ENCODE peak calls at places on chromosomes 6 and 20, in six cellular contexts. One of them, this sample, is unnamed.

GRCh38 chr6:54710430-54710829 is 136.1 kb upstream of the FAM83B start:
- DNase-seq in keratinocyte: no peak
- DNase-seq in IMR-90: no peak
- DNase-seq in hepatocyte: no peak
- DNase-seq in A549: no peak
- DNase-seq in OCI-LY7: no peak
- DNase-seq in this sample: no peak

GRCh38 chr6:24911983-24912382 is 23.8 kb downstream of the RIPOR2 start:
- DNase-seq in A549: no peak
- DNase-seq in keratinocyte: no peak
- DNase-seq in IMR-90: no peak
- DNase-seq in hepatocyte: no peak
- DNase-seq in OCI-LY7: no peak
- DNase-seq in this sample: no peak

GRCh38 chr6:51514396-51515051 is 572.9 kb downstream of the PKHD1 start:
- DNase-seq in OCI-LY7: no peak
- DNase-seq in hepatocyte: peak; percentile 17
- DNase-seq in keratinocyte: peak; percentile 78
- DNase-seq in IMR-90: no peak
- DNase-seq in A549: no peak
- DNase-seq in this sample: no peak

GRCh38 chr20:37988555-37988954 is 44.7 kb downstream of the TTI1 start:
- DNase-seq in keratinocyte: no peak
- DNase-seq in hepatocyte: no peak
- DNase-seq in IMR-90: no peak
- DNase-seq in OCI-LY7: no peak
- DNase-seq in A549: no peak
- DNase-seq in this sample: no peak

GRCh38 chr6:158293122-158293521 is 19.1 kb upstream of the TULP4 start:
- DNase-seq in hepatocyte: no peak
- DNase-seq in IMR-90: no peak
- DNase-seq in A549: no peak
- DNase-seq in OCI-LY7: peak; percentile 20
- DNase-seq in keratinocyte: no peak
- DNase-seq in this sample: no peak

GRCh38 chr6:30744054-30744805 is at the start of gene IER3:
- DNase-seq in A549: no peak
- DNase-seq in keratinocyte: peak; percentile 99
- DNase-seq in OCI-LY7: peak; percentile 67
- DNase-seq in IMR-90: peak; percentile 95
- DNase-seq in hepatocyte: peak; percentile 94
- DNase-seq in this sample: peak; percentile 90

GRCh38 chr20:37651932-37652331 is 41.9 kb upstream of the CTNNBL1 start:
- DNase-seq in hepatocyte: no peak
- DNase-seq in keratinocyte: no peak
- DNase-seq in A549: peak; percentile 18
- DNase-seq in IMR-90: no peak
- DNase-seq in OCI-LY7: peak; percentile 44
- DNase-seq in this sample: no peak

GRCh38 chr20:55160022-55160421 is 684.6 kb downstream of the DOK5 start:
- DNase-seq in OCI-LY7: no peak
- DNase-seq in IMR-90: no peak
- DNase-seq in A549: no peak
- DNase-seq in hepatocyte: peak; percentile 10
- DNase-seq in keratinocyte: no peak
- DNase-seq in this sample: no peak

GRCh38 chr6:147141690-147142308 is 62.4 kb upstream of the STXBP5 start:
- DNase-seq in OCI-LY7: no peak
- DNase-seq in keratinocyte: no peak
- DNase-seq in A549: no peak
- DNase-seq in IMR-90: peak; percentile 71
- DNase-seq in hepatocyte: peak; percentile 50
- DNase-seq in this sample: peak; percentile 17

GRCh38 chr20:58702859-58703648 is 10.5 kb downstream of the NPEPL1 start:
- DNase-seq in A549: no peak
- DNase-seq in keratinocyte: no peak
- DNase-seq in OCI-LY7: no peak
- DNase-seq in hepatocyte: no peak
- DNase-seq in IMR-90: no peak
- DNase-seq in this sample: peak; percentile 83

GRCh38 chr6:153208706-153209105 is 77.6 kb upstream of the RGS17 start:
- DNase-seq in keratinocyte: no peak
- DNase-seq in hepatocyte: no peak
- DNase-seq in A549: no peak
- DNase-seq in OCI-LY7: no peak
- DNase-seq in IMR-90: no peak
- DNase-seq in this sample: no peak

GRCh38 chr6:85650606-85651005 is 7.9 kb upstream of the SYNCRIP start:
- DNase-seq in IMR-90: no peak
- DNase-seq in A549: no peak
- DNase-seq in keratinocyte: no peak
- DNase-seq in hepatocyte: no peak
- DNase-seq in OCI-LY7: no peak
- DNase-seq in this sample: no peak

GRCh38 chr6:15510536-15511247 is 152.1 kb downstream of the DTNBP1 start:
- DNase-seq in A549: no peak
- DNase-seq in OCI-LY7: no peak
- DNase-seq in IMR-90: no peak
- DNase-seq in keratinocyte: no peak
- DNase-seq in hepatocyte: no peak
- DNase-seq in this sample: peak; percentile 52

GRCh38 chr20:6057704-6058103 is 3.8 kb upstream of the LRRN4 start:
- DNase-seq in keratinocyte: no peak
- DNase-seq in OCI-LY7: no peak
- DNase-seq in A549: no peak
- DNase-seq in IMR-90: no peak
- DNase-seq in hepatocyte: no peak
- DNase-seq in this sample: no peak

GRCh38 chr20:9608639-9609440 is 94.5 kb downstream of the LAMP5 start:
- DNase-seq in OCI-LY7: no peak
- DNase-seq in IMR-90: no peak
- DNase-seq in hepatocyte: no peak
- DNase-seq in keratinocyte: no peak
- DNase-seq in A549: no peak
- DNase-seq in this sample: no peak

GRCh38 chr20:51800769-51801219 is 1.5 kb downstream of the SALL4 start:
- DNase-seq in OCI-LY7: no peak
- DNase-seq in A549: peak; percentile 28
- DNase-seq in IMR-90: no peak
- DNase-seq in hepatocyte: peak; percentile 59
- DNase-seq in keratinocyte: no peak
- DNase-seq in this sample: peak; percentile 85

GRCh38 chr20:41889871-41890224 is 271.7 kb upstream of the CHD6 start:
- DNase-seq in OCI-LY7: no peak
- DNase-seq in hepatocyte: no peak
- DNase-seq in keratinocyte: no peak
- DNase-seq in A549: no peak
- DNase-seq in IMR-90: no peak
- DNase-seq in this sample: no peak

GRCh38 chr6:96520851-96521115 is 823 bp upstream of the UFL1 start:
- DNase-seq in A549: no peak
- DNase-seq in IMR-90: no peak
- DNase-seq in OCI-LY7: peak; percentile 7
- DNase-seq in hepatocyte: peak; percentile 15
- DNase-seq in keratinocyte: no peak
- DNase-seq in this sample: no peak

GRCh38 chr6:121460170-121460569 is 24.7 kb downstream of the GJA1 start:
- DNase-seq in hepatocyte: no peak
- DNase-seq in OCI-LY7: no peak
- DNase-seq in keratinocyte: no peak
- DNase-seq in IMR-90: no peak
- DNase-seq in A549: no peak
- DNase-seq in this sample: no peak

GRCh38 chr20:47330933-47331708 is 25.4 kb downstream of the ZMYND8 start:
- DNase-seq in keratinocyte: no peak
- DNase-seq in IMR-90: peak; percentile 92
- DNase-seq in OCI-LY7: no peak
- DNase-seq in hepatocyte: peak; percentile 74
- DNase-seq in A549: peak; percentile 82
- DNase-seq in this sample: peak; percentile 52

GRCh38 chr6:29082457-29082856 is 4.7 kb downstream of the OR2B3 start:
- DNase-seq in OCI-LY7: no peak
- DNase-seq in keratinocyte: no peak
- DNase-seq in A549: no peak
- DNase-seq in IMR-90: no peak
- DNase-seq in hepatocyte: no peak
- DNase-seq in this sample: no peak

GRCh38 chr6:115665310-115665709 is 395.4 kb downstream of the FRK start:
- DNase-seq in keratinocyte: no peak
- DNase-seq in OCI-LY7: no peak
- DNase-seq in hepatocyte: no peak
- DNase-seq in IMR-90: no peak
- DNase-seq in A549: no peak
- DNase-seq in this sample: no peak

GRCh38 chr20:44126445-44126844 is 60.5 kb downstream of the JPH2 start:
- DNase-seq in IMR-90: no peak
- DNase-seq in keratinocyte: no peak
- DNase-seq in hepatocyte: no peak
- DNase-seq in A549: no peak
- DNase-seq in OCI-LY7: no peak
- DNase-seq in this sample: no peak

GRCh38 chr6:22366214-22366613 is 69.4 kb upstream of the PRL start:
- DNase-seq in A549: no peak
- DNase-seq in keratinocyte: no peak
- DNase-seq in IMR-90: peak; percentile 27
- DNase-seq in OCI-LY7: no peak
- DNase-seq in hepatocyte: no peak
- DNase-seq in this sample: no peak

GRCh38 chr6:22364314-22364713 is 67.5 kb upstream of the PRL start:
- DNase-seq in A549: no peak
- DNase-seq in hepatocyte: no peak
- DNase-seq in OCI-LY7: no peak
- DNase-seq in IMR-90: no peak
- DNase-seq in keratinocyte: peak; percentile 32
- DNase-seq in this sample: peak; percentile 81

GRCh38 chr6:22368794-22369193 is 72.0 kb upstream of the PRL start:
- DNase-seq in A549: no peak
- DNase-seq in hepatocyte: no peak
- DNase-seq in keratinocyte: no peak
- DNase-seq in OCI-LY7: no peak
- DNase-seq in IMR-90: no peak
- DNase-seq in this sample: no peak

GRCh38 chr6:22363966-22364296 is 67.1 kb upstream of the PRL start:
- DNase-seq in OCI-LY7: no peak
- DNase-seq in keratinocyte: no peak
- DNase-seq in hepatocyte: no peak
- DNase-seq in IMR-90: no peak
- DNase-seq in A549: no peak
- DNase-seq in this sample: no peak

DNA sequence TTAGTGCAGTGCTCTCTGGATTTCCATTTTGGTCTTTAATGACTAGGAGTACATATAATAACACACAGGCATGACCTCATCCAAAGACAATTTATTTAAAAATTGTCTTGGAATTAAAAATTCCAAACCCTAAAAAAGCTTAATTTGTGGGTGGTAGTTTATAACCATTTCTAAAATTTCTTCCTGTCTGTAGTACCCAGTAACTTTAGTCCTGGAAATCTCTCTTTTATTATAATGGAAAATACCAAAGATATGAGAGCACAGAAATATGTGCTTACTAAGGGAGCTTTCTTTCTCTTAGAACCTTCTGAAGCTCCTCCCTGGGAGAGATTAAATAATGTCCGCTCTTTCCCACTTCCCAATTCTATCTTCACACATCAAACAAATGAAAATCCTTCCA is 70.5 kb upstream of the PRL start:
- DNase-seq in keratinocyte: no peak
- DNase-seq in hepatocyte: no peak
- DNase-seq in A549: no peak
- DNase-seq in OCI-LY7: no peak
- DNase-seq in IMR-90: peak; percentile 36
- DNase-seq in this sample: peak; percentile 81
- H3K9me3 ChIP-seq in keratinocyte: no peaks in the 10 kb centered on the region
- H3K9me3 ChIP-seq in hepatocyte: no peaks in the 10 kb centered on the region
- H3K9me3 ChIP-seq in A549: no peaks in the 10 kb centered on the region
- H3K9me3 ChIP-seq in OCI-LY7: no peaks in the 10 kb centered on the region
- H3K9me3 ChIP-seq in IMR-90: no peaks in the 10 kb centered on the region
- H3K9me3 ChIP-seq in this sample: no peaks in the 10 kb centered on the region

DNA sequence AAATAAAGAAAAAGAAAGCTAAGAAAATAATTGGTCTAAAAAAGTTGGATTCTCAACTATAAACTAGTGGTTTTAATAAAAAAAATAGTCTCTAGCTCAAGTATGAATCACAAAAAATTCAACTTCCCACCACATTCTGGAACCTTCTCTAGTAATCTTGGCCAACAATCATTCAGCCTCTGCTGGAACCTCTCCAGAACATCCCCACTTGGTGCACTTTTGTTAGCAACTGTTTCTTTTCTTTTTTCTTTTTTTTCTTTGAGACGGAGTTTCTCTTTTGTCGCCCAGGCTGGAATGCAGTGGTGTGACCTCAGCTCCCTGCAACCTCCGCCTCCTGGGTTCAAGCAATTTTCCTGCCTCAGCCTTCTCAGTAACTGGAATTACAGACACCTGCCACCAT is 35.7 kb downstream of the TXLNB start:
- DNase-seq in hepatocyte: no peak
- DNase-seq in OCI-LY7: no peak
- DNase-seq in keratinocyte: no peak
- DNase-seq in A549: no peak
- DNase-seq in IMR-90: peak; percentile 83
- DNase-seq in this sample: peak; percentile 78
- H3K4me2 ChIP-seq in hepatocyte: no peak overlapping the region
- H3K4me2 ChIP-seq in OCI-LY7: no peak overlapping the region
- H3K4me2 ChIP-seq in keratinocyte: no peak overlapping the region
- H3K4me2 ChIP-seq in A549: no peak overlapping the region
- H3K4me2 ChIP-seq in IMR-90: no peak overlapping the region
- H3K4me2 ChIP-seq in this sample: peak overlapping the region; percentile 60

GRCh38 chr6:145813285-145814034 is 1.1 kb downstream of the FBXO30 start:
- DNase-seq in hepatocyte: peak; percentile 11
- DNase-seq in IMR-90: peak; percentile 84
- DNase-seq in keratinocyte: no peak
- DNase-seq in A549: no peak
- DNase-seq in OCI-LY7: peak; percentile 20
- DNase-seq in this sample: peak; percentile 80
- H3K4me1 ChIP-seq in hepatocyte: peaks cover 37% of the 10 kb centered on the region
- H3K4me1 ChIP-seq in IMR-90: peaks cover 7% of the 10 kb centered on the region
- H3K4me1 ChIP-seq in keratinocyte: peaks cover 9% of the 10 kb centered on the region
- H3K4me1 ChIP-seq in A549: peaks cover 39% of the 10 kb centered on the region
- H3K4me1 ChIP-seq in OCI-LY7: peaks cover 50% of the 10 kb centered on the region
- H3K4me1 ChIP-seq in this sample: peaks cover 32% of the 10 kb centered on the region

DNA sequence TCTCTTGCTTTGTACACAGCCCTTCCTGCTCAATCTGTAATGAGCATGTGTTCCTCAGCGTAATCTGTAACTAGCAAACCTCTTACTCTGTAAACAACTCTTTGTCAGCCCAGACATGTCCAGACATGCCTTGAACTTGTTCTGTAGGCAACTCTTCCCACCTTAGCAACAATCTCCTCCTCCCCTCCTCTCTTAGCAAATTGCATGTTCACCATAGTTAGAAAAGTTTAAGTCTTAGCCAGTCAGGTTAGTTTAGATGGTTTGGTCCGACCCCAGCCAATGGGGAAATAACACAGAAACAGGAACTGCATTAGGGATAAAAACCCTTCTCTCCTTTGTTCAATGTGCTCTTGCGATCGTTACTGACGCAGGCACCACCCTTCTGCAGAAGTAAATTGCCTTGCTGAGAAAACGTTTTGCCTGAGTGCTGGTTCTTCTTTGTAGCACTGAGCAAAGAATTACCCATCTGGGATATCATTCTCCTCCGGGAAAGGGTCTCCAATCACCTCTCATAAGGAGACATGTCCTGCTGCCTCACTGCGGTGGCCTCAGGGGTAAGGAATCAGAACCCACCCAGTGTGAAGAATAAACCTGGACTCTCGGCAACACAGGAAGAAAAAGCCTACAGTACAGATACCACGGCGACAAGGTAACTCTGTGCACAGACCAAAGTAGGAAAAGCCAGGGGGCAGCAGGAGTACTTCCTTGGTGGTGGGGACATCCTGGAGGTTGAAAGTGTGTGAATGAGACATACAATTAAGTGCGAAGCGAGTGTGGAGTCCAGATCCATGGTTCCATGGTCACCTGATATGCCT is 26.2 kb downstream of the PLN start:
- DNase-seq in IMR-90: peak; percentile 39
- DNase-seq in hepatocyte: peak; percentile 83
- DNase-seq in keratinocyte: no peak
- DNase-seq in OCI-LY7: peak; percentile 14
- DNase-seq in A549: no peak
- DNase-seq in this sample: peak; percentile 19
- H3K9me3 ChIP-seq in IMR-90: peaks cover 16% of the 10 kb centered on the region
- H3K9me3 ChIP-seq in hepatocyte: no peaks in the 10 kb centered on the region
- H3K9me3 ChIP-seq in keratinocyte: peaks cover 16% of the 10 kb centered on the region
- H3K9me3 ChIP-seq in OCI-LY7: peaks cover 11% of the 10 kb centered on the region
- H3K9me3 ChIP-seq in A549: peaks cover 18% of the 10 kb centered on the region
- H3K9me3 ChIP-seq in this sample: peaks cover 12% of the 10 kb centered on the region